ENCODE peak calls at places on chromosome 1, in ten cellular contexts. One of them, this sample, is unnamed.

GRCh38 chr1:230899845-230900251 is 31.5 kb upstream of the C1orf198 start:
- DNase-seq in upper lobe of right lung: no peak
- DNase-seq in fibroblast of lung: peak
- DNase-seq in GM23338: no peak
- DNase-seq in astrocyte: peak
- DNase-seq in breast epithelium: no peak
- DNase-seq in sigmoid colon: no peak
- DNase-seq in lung: no peak
- DNase-seq in dorsolateral prefrontal cortex: no peak
- DNase-seq in left ventricle myocardium inferior: no peak
- DNase-seq in this sample: no peak

GRCh38 chr1:177975588-177976495 is 6.0 kb upstream of the SEC16B start:
- DNase-seq in upper lobe of right lung: no peak
- DNase-seq in sigmoid colon: no peak
- DNase-seq in fibroblast of lung: peak
- DNase-seq in lung: no peak
- DNase-seq in GM23338: no peak
- DNase-seq in astrocyte: peak
- DNase-seq in breast epithelium: no peak
- DNase-seq in left ventricle myocardium inferior: no peak
- DNase-seq in dorsolateral prefrontal cortex: no peak
- DNase-seq in this sample: no peak

GRCh38 chr1:49298304-49298703 is 521.6 kb upstream of the BEND5 start:
- DNase-seq in breast epithelium: no peak
- DNase-seq in sigmoid colon: no peak
- DNase-seq in dorsolateral prefrontal cortex: no peak
- DNase-seq in fibroblast of lung: no peak
- DNase-seq in upper lobe of right lung: no peak
- DNase-seq in lung: no peak
- DNase-seq in GM23338: peak
- DNase-seq in left ventricle myocardium inferior: no peak
- DNase-seq in astrocyte: no peak
- DNase-seq in this sample: no peak

GRCh38 chr1:68725353-68725752 is 228.5 kb upstream of the DEPDC1 start:
- DNase-seq in fibroblast of lung: peak
- DNase-seq in dorsolateral prefrontal cortex: no peak
- DNase-seq in astrocyte: no peak
- DNase-seq in upper lobe of right lung: no peak
- DNase-seq in GM23338: no peak
- DNase-seq in left ventricle myocardium inferior: peak
- DNase-seq in breast epithelium: no peak
- DNase-seq in lung: no peak
- DNase-seq in sigmoid colon: peak
- DNase-seq in this sample: no peak

GRCh38 chr1:93919780-93920179 is 10.6 kb upstream of the GCLM start:
- DNase-seq in lung: no peak
- DNase-seq in astrocyte: no peak
- DNase-seq in breast epithelium: no peak
- DNase-seq in upper lobe of right lung: no peak
- DNase-seq in left ventricle myocardium inferior: no peak
- DNase-seq in fibroblast of lung: no peak
- DNase-seq in sigmoid colon: no peak
- DNase-seq in GM23338: peak
- DNase-seq in dorsolateral prefrontal cortex: no peak
- DNase-seq in this sample: no peak

GRCh38 chr1:81111818-81112217 is 688.9 kb upstream of the ADGRL2 start:
- DNase-seq in left ventricle myocardium inferior: no peak
- DNase-seq in breast epithelium: no peak
- DNase-seq in fibroblast of lung: peak
- DNase-seq in sigmoid colon: no peak
- DNase-seq in upper lobe of right lung: no peak
- DNase-seq in dorsolateral prefrontal cortex: no peak
- DNase-seq in astrocyte: peak
- DNase-seq in lung: no peak
- DNase-seq in GM23338: no peak
- DNase-seq in this sample: no peak

GRCh38 chr1:1754051-1754815 is 24.0 kb downstream of the NADK start:
- DNase-seq in lung: no peak
- DNase-seq in left ventricle myocardium inferior: no peak
- DNase-seq in fibroblast of lung: no peak
- DNase-seq in breast epithelium: no peak
- DNase-seq in dorsolateral prefrontal cortex: no peak
- DNase-seq in GM23338: no peak
- DNase-seq in upper lobe of right lung: no peak
- DNase-seq in sigmoid colon: no peak
- DNase-seq in astrocyte: no peak
- DNase-seq in this sample: no peak

GRCh38 chr1:154847891-154848290 is 22.2 kb downstream of the KCNN3 start:
- DNase-seq in dorsolateral prefrontal cortex: peak
- DNase-seq in astrocyte: no peak
- DNase-seq in upper lobe of right lung: no peak
- DNase-seq in fibroblast of lung: no peak
- DNase-seq in sigmoid colon: no peak
- DNase-seq in left ventricle myocardium inferior: no peak
- DNase-seq in breast epithelium: no peak
- DNase-seq in GM23338: no peak
- DNase-seq in lung: no peak
- DNase-seq in this sample: no peak

DNA sequence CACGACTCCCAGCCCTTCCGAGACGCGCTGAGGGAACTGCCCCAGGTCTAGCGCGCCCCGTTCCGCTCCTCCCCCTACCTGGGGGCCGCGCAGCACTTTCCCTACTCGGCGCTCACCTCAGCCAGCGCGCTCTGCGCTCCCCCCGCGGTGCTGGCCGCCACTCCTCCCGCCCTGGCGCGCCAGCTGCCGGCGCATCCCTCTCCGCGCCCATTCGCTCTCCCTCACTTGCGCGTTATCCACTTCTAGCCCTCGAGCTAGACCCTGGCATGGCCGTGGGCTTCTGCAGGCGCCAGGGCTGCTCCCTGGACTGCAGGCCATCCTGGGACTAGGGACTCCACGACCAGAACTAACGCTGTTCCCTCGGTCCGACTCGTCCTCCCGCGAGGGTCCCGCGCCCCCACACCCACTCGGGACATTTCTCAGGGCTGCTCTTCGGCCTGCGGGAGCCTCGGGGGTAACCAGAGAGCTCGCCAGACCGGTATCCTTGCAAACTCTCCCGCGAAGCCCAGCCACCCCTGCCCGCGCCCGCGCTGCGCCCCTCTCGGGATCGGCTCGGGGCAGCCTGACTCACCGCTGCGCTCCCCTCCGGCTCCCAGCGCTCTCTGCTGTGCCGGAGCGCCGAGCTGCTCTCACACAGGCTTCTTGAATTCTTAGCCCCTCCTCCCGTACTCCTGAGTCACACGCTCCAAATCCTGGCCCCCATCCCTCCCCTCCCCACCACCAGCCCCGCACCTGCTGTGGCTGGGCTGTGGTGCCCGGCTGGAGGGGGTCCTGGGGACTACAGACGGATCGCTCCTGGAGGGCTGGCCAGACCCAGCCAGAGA is at the start of gene NGF:
- DNase-seq in fibroblast of lung: peak
- DNase-seq in GM23338: peak
- DNase-seq in breast epithelium: no peak
- DNase-seq in dorsolateral prefrontal cortex: no peak
- DNase-seq in astrocyte: peak
- DNase-seq in sigmoid colon: peak
- DNase-seq in upper lobe of right lung: peak
- DNase-seq in lung: no peak
- DNase-seq in left ventricle myocardium inferior: peak
- DNase-seq in this sample: no peak
- H3K4me3 ChIP-seq in fibroblast of lung: peak
- H3K4me3 ChIP-seq in GM23338: peak
- H3K4me3 ChIP-seq in breast epithelium: peak
- H3K4me3 ChIP-seq in dorsolateral prefrontal cortex: peak
- H3K4me3 ChIP-seq in astrocyte: peak
- H3K4me3 ChIP-seq in sigmoid colon: peak
- H3K4me3 ChIP-seq in upper lobe of right lung: peak
- H3K4me3 ChIP-seq in lung: peak
- H3K4me3 ChIP-seq in left ventricle myocardium inferior: peak
- H3K4me3 ChIP-seq in this sample: no peak

GRCh38 chr1:54546651-54547348 is 1.2 kb upstream of the ACOT11 start:
- DNase-seq in breast epithelium: no peak
- DNase-seq in upper lobe of right lung: no peak
- DNase-seq in dorsolateral prefrontal cortex: no peak
- DNase-seq in left ventricle myocardium inferior: no peak
- DNase-seq in GM23338: no peak
- DNase-seq in fibroblast of lung: no peak
- DNase-seq in sigmoid colon: no peak
- DNase-seq in astrocyte: no peak
- DNase-seq in lung: no peak
- DNase-seq in this sample: no peak

GRCh38 chr1:54545916-54546635 is 2.0 kb upstream of the ACOT11 start:
- DNase-seq in GM23338: no peak
- DNase-seq in lung: no peak
- DNase-seq in fibroblast of lung: no peak
- DNase-seq in breast epithelium: no peak
- DNase-seq in astrocyte: no peak
- DNase-seq in sigmoid colon: no peak
- DNase-seq in dorsolateral prefrontal cortex: no peak
- DNase-seq in upper lobe of right lung: no peak
- DNase-seq in left ventricle myocardium inferior: no peak
- DNase-seq in this sample: no peak

GRCh38 chr1:54548389-54549044 is 489 bp downstream of the ACOT11 start:
- DNase-seq in upper lobe of right lung: peak
- DNase-seq in left ventricle myocardium inferior: no peak
- DNase-seq in dorsolateral prefrontal cortex: no peak
- DNase-seq in sigmoid colon: no peak
- DNase-seq in astrocyte: no peak
- DNase-seq in breast epithelium: no peak
- DNase-seq in GM23338: no peak
- DNase-seq in fibroblast of lung: no peak
- DNase-seq in lung: no peak
- DNase-seq in this sample: no peak

GRCh38 chr1:54549181-54549924 is 1.3 kb downstream of the ACOT11 start:
- DNase-seq in lung: no peak
- DNase-seq in sigmoid colon: no peak
- DNase-seq in upper lobe of right lung: peak
- DNase-seq in fibroblast of lung: no peak
- DNase-seq in left ventricle myocardium inferior: peak
- DNase-seq in dorsolateral prefrontal cortex: no peak
- DNase-seq in breast epithelium: no peak
- DNase-seq in astrocyte: no peak
- DNase-seq in GM23338: no peak
- DNase-seq in this sample: no peak

DNA sequence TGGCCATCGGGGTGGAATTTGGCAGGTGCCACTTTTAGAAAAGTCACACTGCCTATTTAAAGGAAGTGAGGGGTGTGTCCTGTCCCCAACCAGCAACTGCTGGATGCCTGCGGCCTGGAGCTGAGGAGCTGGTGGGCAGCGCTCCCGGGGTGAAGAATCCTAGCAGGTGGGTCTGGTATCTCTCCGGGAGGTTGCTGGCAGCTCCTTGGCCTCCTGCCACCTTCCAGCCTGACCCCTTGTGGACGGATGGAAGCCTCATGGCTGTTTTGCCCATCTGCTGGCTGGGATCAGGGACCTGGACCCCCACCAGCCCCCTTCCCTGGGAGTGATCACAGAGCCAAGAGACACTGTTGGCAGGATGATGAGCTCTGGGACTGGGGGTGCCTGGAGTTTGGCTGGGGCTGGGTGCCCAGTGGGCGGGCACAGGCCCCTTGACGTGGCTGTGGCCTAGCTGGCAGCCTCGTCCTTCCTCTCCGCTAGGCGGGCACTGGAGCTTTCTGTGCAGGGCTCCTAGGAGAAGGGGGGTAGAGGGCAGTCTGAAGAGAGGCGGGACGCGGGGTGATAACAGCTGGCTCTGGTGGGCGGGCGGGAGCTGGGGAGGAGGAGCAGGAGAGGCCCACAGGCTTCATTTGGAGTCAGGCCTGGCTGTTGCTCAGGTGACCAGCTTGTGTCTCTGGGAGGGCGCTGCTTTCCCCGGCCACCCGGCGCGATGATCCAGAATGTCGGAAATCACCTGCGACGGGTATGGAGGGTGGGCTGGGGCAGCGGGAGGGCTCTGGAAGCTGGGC is at the start of gene ACOT11:
- DNase-seq in dorsolateral prefrontal cortex: peak
- DNase-seq in lung: peak
- DNase-seq in astrocyte: peak
- DNase-seq in GM23338: peak
- DNase-seq in upper lobe of right lung: peak
- DNase-seq in sigmoid colon: peak
- DNase-seq in fibroblast of lung: peak
- DNase-seq in breast epithelium: no peak
- DNase-seq in left ventricle myocardium inferior: peak
- DNase-seq in this sample: no peak
- TF ChIP-seq CTCF in dorsolateral prefrontal cortex: no peak
- TF ChIP-seq CTCF in lung: no peak
- TF ChIP-seq CTCF in astrocyte: no peak
- TF ChIP-seq CTCF in GM23338: peak
- TF ChIP-seq CTCF in upper lobe of right lung: peak
- TF ChIP-seq CTCF in sigmoid colon: peak
- TF ChIP-seq CTCF in fibroblast of lung: peak
- TF ChIP-seq CTCF in breast epithelium: no peak
- TF ChIP-seq CTCF in left ventricle myocardium inferior: peak
- TF ChIP-seq CTCF in this sample: no peak

DNA sequence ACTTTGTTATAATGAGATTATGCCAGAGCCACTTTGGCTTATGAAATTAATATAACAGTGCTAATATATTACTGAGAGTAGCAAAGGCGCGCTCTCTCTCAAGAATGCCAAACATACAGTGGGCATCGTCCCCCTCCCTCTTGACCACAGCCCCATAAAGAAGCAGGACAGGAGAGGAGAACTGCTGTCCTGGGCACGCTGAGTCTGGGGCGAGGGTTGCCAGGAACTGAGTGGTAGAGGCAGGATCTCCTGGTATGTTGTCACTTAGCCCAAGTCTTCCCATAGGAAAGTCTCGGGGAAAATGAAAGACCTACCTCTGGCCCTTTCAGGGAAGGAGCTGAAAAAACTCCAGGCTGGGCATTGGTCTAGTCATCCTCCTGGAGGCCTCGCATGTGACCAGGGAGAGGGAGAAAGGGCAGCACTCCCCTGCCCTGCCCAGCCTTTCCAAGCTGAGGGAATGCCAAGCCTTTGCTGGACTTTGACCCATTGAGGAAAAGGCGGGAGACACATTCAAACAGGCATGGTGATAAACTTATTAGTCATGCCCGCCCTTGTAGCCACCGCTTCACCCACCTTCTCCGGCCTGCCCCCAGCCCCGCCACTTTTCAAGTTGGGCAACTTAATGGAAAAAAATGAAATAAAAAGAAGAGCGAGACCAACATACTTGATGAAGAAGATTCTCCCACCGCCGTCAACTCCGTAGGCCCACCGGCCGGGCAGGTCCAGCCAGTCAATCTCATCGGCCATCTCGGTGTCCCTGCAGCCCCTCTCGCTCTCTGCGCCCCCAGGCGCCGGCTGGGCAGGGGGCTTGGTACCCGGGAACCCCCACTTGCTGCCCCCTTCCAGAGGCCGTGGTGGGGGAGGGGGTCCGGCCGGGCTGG is 17.4 kb upstream of the PLEKHA6 start:
- DNase-seq in astrocyte: no peak
- DNase-seq in breast epithelium: no peak
- DNase-seq in GM23338: no peak
- DNase-seq in left ventricle myocardium inferior: no peak
- DNase-seq in lung: no peak
- DNase-seq in fibroblast of lung: no peak
- DNase-seq in dorsolateral prefrontal cortex: no peak
- DNase-seq in sigmoid colon: no peak
- DNase-seq in upper lobe of right lung: no peak
- DNase-seq in this sample: no peak
- H3K4me3 ChIP-seq in astrocyte: peak
- H3K4me3 ChIP-seq in breast epithelium: peak
- H3K4me3 ChIP-seq in GM23338: peak
- H3K4me3 ChIP-seq in left ventricle myocardium inferior: peak
- H3K4me3 ChIP-seq in lung: no peak
- H3K4me3 ChIP-seq in fibroblast of lung: no peak
- H3K4me3 ChIP-seq in dorsolateral prefrontal cortex: peak
- H3K4me3 ChIP-seq in sigmoid colon: peak
- H3K4me3 ChIP-seq in upper lobe of right lung: peak
- H3K4me3 ChIP-seq in this sample: no peak

GRCh38 chr1:237795558-237795957 is 95.2 kb downstream of the ZP4 start:
- DNase-seq in fibroblast of lung: no peak
- DNase-seq in upper lobe of right lung: no peak
- DNase-seq in astrocyte: no peak
- DNase-seq in sigmoid colon: no peak
- DNase-seq in dorsolateral prefrontal cortex: no peak
- DNase-seq in lung: no peak
- DNase-seq in left ventricle myocardium inferior: no peak
- DNase-seq in GM23338: no peak
- DNase-seq in breast epithelium: no peak
- DNase-seq in this sample: no peak

GRCh38 chr1:237794071-237794470 is 96.7 kb downstream of the ZP4 start:
- DNase-seq in GM23338: no peak
- DNase-seq in upper lobe of right lung: no peak
- DNase-seq in left ventricle myocardium inferior: no peak
- DNase-seq in breast epithelium: no peak
- DNase-seq in sigmoid colon: no peak
- DNase-seq in dorsolateral prefrontal cortex: no peak
- DNase-seq in astrocyte: peak
- DNase-seq in lung: no peak
- DNase-seq in fibroblast of lung: no peak
- DNase-seq in this sample: no peak

GRCh38 chr1:237804516-237804915 is 86.2 kb downstream of the ZP4 start:
- DNase-seq in upper lobe of right lung: no peak
- DNase-seq in GM23338: no peak
- DNase-seq in sigmoid colon: no peak
- DNase-seq in astrocyte: no peak
- DNase-seq in fibroblast of lung: no peak
- DNase-seq in breast epithelium: no peak
- DNase-seq in dorsolateral prefrontal cortex: no peak
- DNase-seq in left ventricle myocardium inferior: no peak
- DNase-seq in lung: no peak
- DNase-seq in this sample: no peak

GRCh38 chr1:237799762-237800474 is 90.8 kb downstream of the ZP4 start:
- DNase-seq in astrocyte: no peak
- DNase-seq in fibroblast of lung: peak
- DNase-seq in upper lobe of right lung: no peak
- DNase-seq in left ventricle myocardium inferior: peak
- DNase-seq in breast epithelium: no peak
- DNase-seq in lung: no peak
- DNase-seq in sigmoid colon: no peak
- DNase-seq in dorsolateral prefrontal cortex: peak
- DNase-seq in GM23338: peak
- DNase-seq in this sample: peak
- TF ChIP-seq CTCF in astrocyte: peak
- TF ChIP-seq CTCF in fibroblast of lung: peak
- TF ChIP-seq CTCF in upper lobe of right lung: no peak
- TF ChIP-seq CTCF in left ventricle myocardium inferior: peak
- TF ChIP-seq CTCF in breast epithelium: no peak
- TF ChIP-seq CTCF in lung: no peak
- TF ChIP-seq CTCF in sigmoid colon: no peak
- TF ChIP-seq CTCF in dorsolateral prefrontal cortex: no peak
- TF ChIP-seq CTCF in GM23338: peak
- TF ChIP-seq CTCF in this sample: peak

This sample was measured in GM12865.